ENCODE peak calls at places on chromosomes 13 and 19, in ten cellular contexts. N, K, V, H, Q, M, F, G, B and O are unnamed samples.

GRCh38 chr13:50374517-50374916 is 359.3 kb downstream of the KCNRG start:
- DNase-seq in V (no peak), G (no peak), Q (no peak), B (no peak), N (no peak), F (no peak), H (no peak), K (no peak), M (no peak), O (no peak)

GRCh38 chr19:46428278-46429141 is at the start of gene PNMA8C:
- DNase-seq in Q (no peak), H (no peak), F (peak; percentile 61), K (peak; percentile 50), G (no peak), M (no peak), B (peak; percentile 82), V (peak; percentile 50), N (no peak), O (no peak)

GRCh38 chr19:41369769-41370168 is 5.8 kb upstream of the B9D2 start:
- DNase-seq in V (no peak), M (no peak), Q (no peak), K (no peak), G (no peak), H (no peak), B (no peak), F (no peak), N (no peak), O (no peak)

GRCh38 chr13:102667023-102667422 is 27.8 kb downstream of the METTL21C start:
- DNase-seq in G (no peak), K (no peak), B (no peak), N (no peak), Q (no peak), M (no peak), V (no peak), H (no peak), F (no peak), O (no peak)

GRCh38 chr19:4327252-4327876 is 11.3 kb downstream of the STAP2 start:
- DNase-seq in N (no peak), V (peak; percentile 86), K (peak; percentile 83), F (peak; percentile 90), H (no peak), G (no peak), Q (no peak), M (no peak), B (peak; percentile 89), O (peak; percentile 71)

GRCh38 chr19:40232479-40232878 is 6.0 kb upstream of the CCNP start:
- DNase-seq in H (no peak), M (no peak), Q (no peak), N (peak; percentile 45), F (peak; percentile 91), V (no peak), K (no peak), G (no peak), B (no peak), O (no peak)

GRCh38 chr19:50777830-50778303 is 7.6 kb downstream of the GPR32 start:
- DNase-seq in B (no peak), K (no peak), Q (no peak), V (no peak), G (no peak), F (no peak), M (no peak), H (no peak), N (no peak), O (no peak)

GRCh38 chr19:1987197-1988187 is 28.0 kb downstream of the BTBD2 start:
- DNase-seq in V (no peak), B (no peak), K (no peak), G (no peak), F (no peak), H (no peak), N (no peak), Q (no peak), M (no peak), O (no peak)

DNA sequence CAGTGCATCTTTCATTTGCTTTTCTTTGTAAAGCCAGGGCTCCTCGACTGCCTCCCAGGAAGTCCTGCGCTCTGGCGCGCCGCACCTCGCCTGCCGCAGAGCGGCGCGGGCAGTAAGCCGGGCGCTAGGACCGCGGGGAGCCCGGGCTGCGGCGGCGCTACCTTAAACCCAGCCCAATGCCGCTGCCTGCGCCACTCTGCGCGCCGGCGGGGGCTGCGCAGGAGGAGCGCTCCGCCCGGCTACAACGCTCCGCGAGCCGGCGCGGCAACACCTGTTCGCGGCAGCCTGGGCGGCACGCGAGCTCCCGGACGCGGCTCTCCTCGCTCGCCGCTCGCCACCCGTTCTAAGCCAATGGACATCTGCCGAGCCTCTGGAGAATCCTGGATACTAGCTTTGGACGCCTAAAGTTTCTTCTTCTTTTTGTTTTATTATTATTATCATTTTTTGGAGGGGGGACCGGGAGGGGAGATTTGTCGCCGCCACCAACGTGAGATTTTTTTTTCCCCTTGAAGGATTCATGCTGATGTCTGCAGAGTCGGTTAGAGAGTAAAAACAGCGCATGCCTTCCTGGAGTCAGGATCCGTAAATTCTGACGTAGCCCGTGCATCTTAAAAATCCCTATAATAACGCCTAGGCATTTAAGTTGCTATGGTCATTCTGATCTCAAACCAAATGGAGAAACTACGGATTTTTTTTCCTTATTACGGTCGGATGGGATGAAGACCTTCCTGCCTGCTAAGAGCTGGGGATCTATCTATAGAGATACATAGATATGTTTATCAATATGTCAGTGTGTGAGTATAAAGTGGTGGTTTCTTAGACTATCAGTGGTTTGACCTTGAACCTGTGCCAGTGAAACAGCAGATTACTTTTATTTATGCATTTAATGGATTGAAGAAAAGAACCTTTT is at the start of gene FGF9:
- DNase-seq in B (peak; percentile 76), K (peak; percentile 87), Q (no peak), M (peak; percentile 75), N (peak; percentile 31), G (peak; percentile 7), F (peak; percentile 78), H (no peak), V (peak; percentile 86), O (peak; percentile 26)
- TF ChIP-seq POLR2A in B (no peak), K (peak; percentile 55), Q (no peak), M (peak; percentile 49), N (no peak), G (peak; percentile 77), F (no peak), H (peak; percentile 17), V (no peak), O (no peak)

GRCh38 chr13:41056996-41057711 is 4.2 kb upstream of the WBP4 start:
- DNase-seq in K (no peak), M (no peak), Q (no peak), H (no peak), V (no peak), B (no peak), N (peak; percentile 63), G (no peak), F (no peak), O (no peak)

GRCh38 chr13:41060723-41061074 is 610 bp upstream of the WBP4 start:
- DNase-seq in G (peak; percentile 73), B (peak; percentile 90), V (peak; percentile 84), H (no peak), F (peak; percentile 58), M (peak; percentile 47), N (peak; percentile 56), K (peak; percentile 81), Q (peak; percentile 94), O (peak; percentile 82)

GRCh38 chr13:41059466-41059865 is 1.8 kb upstream of the WBP4 start:
- DNase-seq in V (no peak), M (no peak), F (no peak), N (no peak), Q (no peak), B (no peak), H (no peak), K (no peak), G (no peak), O (no peak)

GRCh38 chr13:41059896-41060722 is 1.2 kb upstream of the WBP4 start:
- DNase-seq in M (peak; percentile 80), N (peak; percentile 92), K (peak; percentile 94), Q (peak; percentile 97), B (peak; percentile 96), G (peak; percentile 51), F (peak; percentile 73), H (no peak), V (peak; percentile 87), O (peak; percentile 75)

GRCh38 chr13:41058229-41059070 is 2.9 kb upstream of the WBP4 start:
- DNase-seq in N (no peak), G (no peak), M (no peak), H (no peak), F (no peak), V (no peak), K (no peak), Q (no peak), B (no peak), O (no peak)
- H3K4me1 ChIP-seq in N (peaks cover 68% of the 10 kb centered on the region), G (no peaks in the 10 kb centered on the region), M (peaks cover 32% of the 10 kb centered on the region), H (peaks cover 72% of the 10 kb centered on the region), F (peaks cover 37% of the 10 kb centered on the region), V (peaks cover 50% of the 10 kb centered on the region), K (peaks cover 72% of the 10 kb centered on the region), Q (peaks cover 73% of the 10 kb centered on the region), B (no peaks in the 10 kb centered on the region), O (no peaks in the 10 kb centered on the region)

GRCh38 chr19:10567696-10568443 is 909 bp downstream of the CDKN2D start:
- DNase-seq in G (no peak), K (no peak), H (no peak), M (no peak), Q (no peak), V (no peak), F (no peak), N (no peak), B (no peak), O (no peak)

GRCh38 chr19:10566408-10566657 is 523 bp upstream of the KRI1 start:
- DNase-seq in G (no peak), V (no peak), M (no peak), K (no peak), F (no peak), H (no peak), B (no peak), N (no peak), Q (no peak), O (no peak)

GRCh38 chr19:10565567-10566407 is at the start of gene KRI1:
- DNase-seq in F (peak; percentile 95), K (peak; percentile 99), H (no peak), N (peak; percentile 93), V (peak; percentile 99), M (peak; percentile 90), Q (peak; percentile 100), B (peak; percentile 99), G (peak; percentile 88), O (peak; percentile 96)

GRCh38 chr19:10568444-10568825 is 344 bp downstream of the CDKN2D start:
- DNase-seq in F (no peak), V (peak; percentile 50), M (no peak), H (no peak), B (peak; percentile 79), N (no peak), K (peak; percentile 63), Q (no peak), G (no peak), O (peak; percentile 63)

DNA sequence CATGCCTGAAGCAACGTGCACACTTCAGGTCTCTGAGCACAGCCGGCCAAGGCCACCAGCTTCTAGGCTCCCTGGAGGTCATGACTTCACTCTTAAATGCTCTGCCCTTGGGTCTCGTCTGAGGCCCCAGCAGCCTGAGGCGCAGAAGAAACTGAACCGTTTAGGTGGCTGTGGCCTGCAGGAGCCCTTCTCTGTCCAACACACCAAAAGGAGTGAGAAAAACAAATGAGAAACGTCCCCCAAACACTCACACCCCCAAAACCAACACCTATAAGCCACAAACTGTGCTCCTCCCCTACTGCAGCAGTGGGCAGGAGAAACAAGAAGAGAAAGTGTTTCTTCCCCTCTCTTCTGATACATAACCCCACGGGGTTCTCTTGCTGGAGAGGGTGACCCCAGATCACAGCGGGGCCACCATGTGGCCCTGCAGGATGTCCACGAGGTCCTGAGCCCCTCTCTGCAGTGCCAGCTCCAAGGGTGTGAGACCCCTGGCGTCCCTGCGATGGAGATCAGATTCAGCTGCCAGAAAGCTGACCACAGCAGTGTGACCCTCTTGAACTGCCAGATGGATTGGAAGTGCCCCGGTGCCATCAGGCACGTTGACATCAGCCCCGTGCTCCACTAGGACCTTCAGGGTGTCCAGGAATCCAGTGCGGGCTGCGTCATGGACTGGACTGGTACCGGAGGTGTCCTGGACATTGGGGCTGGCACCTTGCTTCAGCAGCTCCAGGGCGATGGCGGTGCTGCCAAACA is 1.0 kb upstream of the KRI1 start:
- DNase-seq in K (peak; percentile 41), M (no peak), Q (no peak), G (peak; percentile 82), V (no peak), H (no peak), F (no peak), B (no peak), N (no peak), O (no peak)
- TF ChIP-seq POLR2AphosphoS5 in K (no peak), M (no peak), Q (no peak), G (peak; percentile 73), V (no peak), H (no peak), F (no peak), B (no peak), N (no peak), O (no peak)

GRCh38 chr13:113325779-113326178 is 28.7 kb downstream of the LAMP1 start:
- DNase-seq in B (no peak), M (no peak), Q (no peak), N (no peak), H (no peak), K (no peak), V (no peak), G (no peak), F (no peak), O (peak; percentile 65)

GRCh38 chr13:113328851-113329250 is 31.8 kb downstream of the LAMP1 start:
- DNase-seq in V (no peak), B (no peak), F (no peak), M (no peak), H (no peak), N (no peak), Q (no peak), K (no peak), G (no peak), O (no peak)

GRCh38 chr13:113327391-113327765 is 30.3 kb downstream of the LAMP1 start:
- DNase-seq in G (no peak), B (no peak), N (no peak), F (no peak), Q (no peak), K (no peak), M (no peak), V (no peak), H (no peak), O (no peak)

GRCh38 chr13:113329656-113330312 is 32.7 kb downstream of the LAMP1 start:
- DNase-seq in Q (no peak), V (no peak), N (no peak), M (no peak), K (no peak), H (no peak), F (no peak), B (no peak), G (no peak), O (no peak)

DNA sequence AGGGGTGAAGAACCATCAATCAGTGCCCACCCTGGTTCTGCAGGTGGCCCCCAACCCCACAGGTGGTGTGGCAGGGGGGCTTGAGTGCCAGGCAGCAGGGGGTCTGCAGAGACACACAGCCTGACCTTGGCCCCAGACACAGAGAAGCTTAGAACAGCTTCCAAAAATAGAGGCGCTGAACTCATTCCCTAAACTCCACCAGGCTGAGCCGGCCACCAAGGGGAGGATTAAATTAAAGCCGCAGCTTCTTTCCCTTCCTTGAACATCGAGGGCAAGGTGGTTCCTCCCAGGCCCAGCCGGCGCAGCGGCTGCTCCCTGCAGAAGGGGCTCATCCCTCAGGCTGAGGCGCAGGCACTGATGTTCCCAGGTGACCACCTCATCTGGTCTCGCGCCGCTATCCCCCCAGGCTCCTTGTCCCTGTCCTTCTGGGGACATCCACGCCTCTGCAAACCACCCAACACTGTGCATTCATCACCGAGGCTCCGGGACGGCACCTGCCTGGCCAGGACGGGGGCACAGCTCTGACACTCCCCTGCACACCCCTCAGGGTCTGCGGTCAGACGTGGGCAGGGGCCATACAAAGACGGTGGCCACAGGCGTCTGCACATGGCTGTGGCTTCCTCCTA is 30.8 kb downstream of the LAMP1 start:
- DNase-seq in Q (no peak), H (no peak), B (no peak), M (no peak), K (no peak), V (no peak), N (no peak), G (no peak), F (no peak), O (no peak)
- TF ChIP-seq POLR2A in Q (no peak), H (no peak), B (no peak), M (no peak), K (peak; percentile 6), V (no peak), N (no peak), G (no peak), F (no peak), O (no peak)